ENCODE peak calls at places on chromosomes 6 and 20, in five cellular contexts. One of them, this sample, is unnamed.

GRCh38 chr6:71965404-71965803 is 79.1 kb downstream of the RIMS1 start:
- DNase-seq in H9: no peak
- DNase-seq in IMR-90: no peak
- DNase-seq in neuronal stem cell: no peak
- DNase-seq in mesenchymal stem cell: no peak
- DNase-seq in this sample: peak

GRCh38 chr6:60952500-60952899 is 1333.5 kb downstream of the KHDRBS2 start:
- DNase-seq in H9: no peak
- DNase-seq in IMR-90: no peak
- DNase-seq in neuronal stem cell: no peak
- DNase-seq in mesenchymal stem cell: no peak
- DNase-seq in this sample: no peak

GRCh38 chr6:11824986-11825385 is 46.4 kb upstream of the ADTRP start:
- DNase-seq in H9: no peak
- DNase-seq in IMR-90: peak
- DNase-seq in neuronal stem cell: no peak
- DNase-seq in mesenchymal stem cell: peak
- DNase-seq in this sample: no peak

GRCh38 chr6:14705841-14706377 is 540.0 kb upstream of the JARID2 start:
- DNase-seq in H9: no peak
- DNase-seq in IMR-90: no peak
- DNase-seq in neuronal stem cell: no peak
- DNase-seq in mesenchymal stem cell: no peak
- DNase-seq in this sample: no peak

GRCh38 chr6:48325701-48326100 is 214.7 kb upstream of the PTCHD4 start:
- DNase-seq in H9: no peak
- DNase-seq in IMR-90: peak
- DNase-seq in neuronal stem cell: no peak
- DNase-seq in mesenchymal stem cell: peak
- DNase-seq in this sample: no peak

GRCh38 chr6:17289491-17290106 is 8.4 kb downstream of the RBM24 start:
- DNase-seq in H9: no peak
- DNase-seq in IMR-90: peak
- DNase-seq in neuronal stem cell: no peak
- DNase-seq in mesenchymal stem cell: no peak
- DNase-seq in this sample: no peak

GRCh38 chr6:36777806-36778205 is 61.4 kb downstream of the CPNE5 start:
- DNase-seq in H9: no peak
- DNase-seq in IMR-90: no peak
- DNase-seq in neuronal stem cell: no peak
- DNase-seq in mesenchymal stem cell: no peak
- DNase-seq in this sample: no peak

GRCh38 chr6:100753421-100753820 is 127.7 kb downstream of the ASCC3 start:
- DNase-seq in H9: no peak
- DNase-seq in IMR-90: no peak
- DNase-seq in neuronal stem cell: no peak
- DNase-seq in mesenchymal stem cell: no peak
- DNase-seq in this sample: no peak

GRCh38 chr6:102950967-102951366 is 1557.5 kb downstream of the GRIK2 start:
- DNase-seq in H9: no peak
- DNase-seq in IMR-90: no peak
- DNase-seq in neuronal stem cell: no peak
- DNase-seq in mesenchymal stem cell: no peak
- DNase-seq in this sample: no peak

GRCh38 chr20:47189060-47189459 is 167.4 kb downstream of the ZMYND8 start:
- DNase-seq in H9: no peak
- DNase-seq in IMR-90: no peak
- DNase-seq in neuronal stem cell: no peak
- DNase-seq in mesenchymal stem cell: no peak
- DNase-seq in this sample: no peak

GRCh38 chr6:57113105-57113504 is 23.1 kb downstream of the ZNF451 start:
- DNase-seq in H9: no peak
- DNase-seq in IMR-90: no peak
- DNase-seq in neuronal stem cell: no peak
- DNase-seq in mesenchymal stem cell: no peak
- DNase-seq in this sample: no peak

GRCh38 chr6:125884656-125885055 is 71.9 kb upstream of the HINT3 start:
- DNase-seq in H9: no peak
- DNase-seq in IMR-90: no peak
- DNase-seq in neuronal stem cell: no peak
- DNase-seq in mesenchymal stem cell: no peak
- DNase-seq in this sample: no peak

GRCh38 chr6:39225946-39226437 is 3.3 kb downstream of the KCNK5 start:
- DNase-seq in H9: no peak
- DNase-seq in IMR-90: no peak
- DNase-seq in neuronal stem cell: no peak
- DNase-seq in mesenchymal stem cell: no peak
- DNase-seq in this sample: no peak

GRCh38 chr6:36204068-36204753 is 7.7 kb downstream of the BRPF3 start:
- DNase-seq in H9: no peak
- DNase-seq in IMR-90: no peak
- DNase-seq in neuronal stem cell: no peak
- DNase-seq in mesenchymal stem cell: no peak
- DNase-seq in this sample: no peak

GRCh38 chr20:56391037-56391436 is 978 bp downstream of the AURKA start:
- DNase-seq in H9: no peak
- DNase-seq in IMR-90: no peak
- DNase-seq in neuronal stem cell: no peak
- DNase-seq in mesenchymal stem cell: no peak
- DNase-seq in this sample: peak

GRCh38 chr6:34970962-34971361 is 81.9 kb downstream of the ANKS1A start:
- DNase-seq in H9: no peak
- DNase-seq in IMR-90: peak
- DNase-seq in neuronal stem cell: no peak
- DNase-seq in mesenchymal stem cell: peak
- DNase-seq in this sample: no peak

GRCh38 chr6:84522135-84522535 is 242.3 kb downstream of the TBX18 start:
- DNase-seq in H9: no peak
- DNase-seq in IMR-90: peak
- DNase-seq in neuronal stem cell: no peak
- DNase-seq in mesenchymal stem cell: peak
- DNase-seq in this sample: no peak

GRCh38 chr20:62360854-62361798 is 6.0 kb downstream of the LAMA5 start:
- DNase-seq in H9: peak
- DNase-seq in IMR-90: no peak
- DNase-seq in neuronal stem cell: no peak
- DNase-seq in mesenchymal stem cell: no peak
- DNase-seq in this sample: peak

GRCh38 chr6:125806813-125807212 is 16.1 kb downstream of the NCOA7 start:
- DNase-seq in H9: no peak
- DNase-seq in IMR-90: no peak
- DNase-seq in neuronal stem cell: no peak
- DNase-seq in mesenchymal stem cell: no peak
- DNase-seq in this sample: no peak

GRCh38 chr20:44304383-44304782 is 6.6 kb downstream of the FITM2 start:
- DNase-seq in H9: no peak
- DNase-seq in IMR-90: no peak
- DNase-seq in neuronal stem cell: no peak
- DNase-seq in mesenchymal stem cell: no peak
- DNase-seq in this sample: no peak

GRCh38 chr6:145904878-145905277 is 59.3 kb downstream of the SHPRH start:
- DNase-seq in H9: no peak
- DNase-seq in IMR-90: no peak
- DNase-seq in neuronal stem cell: no peak
- DNase-seq in mesenchymal stem cell: no peak
- DNase-seq in this sample: no peak

GRCh38 chr6:81690073-81690472 is 62.4 kb downstream of the TENT5A start:
- DNase-seq in H9: no peak
- DNase-seq in IMR-90: no peak
- DNase-seq in neuronal stem cell: no peak
- DNase-seq in mesenchymal stem cell: no peak
- DNase-seq in this sample: no peak

GRCh38 chr20:3995067-3995748 is 20.1 kb downstream of the RNF24 start:
- DNase-seq in H9: no peak
- DNase-seq in IMR-90: peak
- DNase-seq in neuronal stem cell: no peak
- DNase-seq in mesenchymal stem cell: peak
- DNase-seq in this sample: peak

GRCh38 chr20:3374296-3374695 is 33.2 kb downstream of the DNAAF9 start:
- DNase-seq in H9: no peak
- DNase-seq in IMR-90: no peak
- DNase-seq in neuronal stem cell: no peak
- DNase-seq in mesenchymal stem cell: no peak
- DNase-seq in this sample: no peak

GRCh38 chr20:6212903-6213302 is 90.1 kb upstream of the FERMT1 start:
- DNase-seq in H9: peak
- DNase-seq in IMR-90: no peak
- DNase-seq in neuronal stem cell: no peak
- DNase-seq in mesenchymal stem cell: no peak
- DNase-seq in this sample: no peak

GRCh38 chr6:158283304-158284005 is 28.8 kb upstream of the TULP4 start:
- DNase-seq in H9: peak
- DNase-seq in IMR-90: peak
- DNase-seq in neuronal stem cell: peak
- DNase-seq in mesenchymal stem cell: peak
- DNase-seq in this sample: peak
- H3K9ac ChIP-seq in H9: no peak
- H3K9ac ChIP-seq in IMR-90: peak
- H3K9ac ChIP-seq in neuronal stem cell: no peak
- H3K9ac ChIP-seq in mesenchymal stem cell: no peak
- H3K9ac ChIP-seq in this sample: no peak

DNA sequence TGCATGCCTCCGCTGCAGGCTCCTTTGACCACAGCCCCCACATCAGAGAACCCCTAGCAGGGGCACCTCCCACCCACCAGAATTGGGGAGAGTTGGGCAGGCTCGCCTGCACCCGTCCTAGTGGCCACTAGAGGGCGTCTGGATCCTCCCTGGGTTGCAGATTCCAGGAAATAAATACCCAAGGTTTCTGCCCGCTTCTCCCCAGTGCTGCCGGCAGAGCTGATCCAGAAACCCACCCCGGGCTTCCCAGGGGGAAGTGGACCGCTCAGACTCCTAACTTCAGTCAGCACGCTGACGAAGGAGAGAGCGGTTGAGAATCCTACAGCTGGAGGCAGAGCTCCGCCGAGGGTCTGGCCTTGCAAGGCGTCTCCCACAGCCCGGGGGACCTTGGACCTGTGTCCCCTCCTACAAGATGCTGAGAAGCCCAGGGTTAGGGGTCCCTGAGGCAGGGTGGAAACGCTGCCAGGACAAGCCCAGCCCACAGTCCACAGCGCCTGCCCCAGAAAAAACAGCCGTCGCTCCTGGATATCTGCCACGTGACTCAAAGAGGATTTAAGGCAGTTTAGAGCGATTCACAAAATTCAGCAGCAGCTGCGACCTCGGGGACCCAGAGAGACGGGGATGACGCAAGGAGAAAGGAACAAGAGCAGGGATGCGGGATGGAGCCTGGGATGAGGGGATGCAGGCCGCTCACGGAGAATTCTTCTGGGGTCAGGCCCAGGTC is 32.6 kb upstream of the PHACTR3 start:
- DNase-seq in H9: peak
- DNase-seq in IMR-90: peak
- DNase-seq in neuronal stem cell: peak
- DNase-seq in mesenchymal stem cell: no peak
- DNase-seq in this sample: peak
- H4K8ac ChIP-seq in H9: no peak
- H4K8ac ChIP-seq in IMR-90: no peak
- H4K8ac ChIP-seq in neuronal stem cell: no peak
- H4K8ac ChIP-seq in mesenchymal stem cell: no peak
- H4K8ac ChIP-seq in this sample: no peak

GRCh38 chr20:10513091-10513490 is 78.0 kb downstream of the SLX4IP start:
- DNase-seq in H9: no peak
- DNase-seq in IMR-90: no peak
- DNase-seq in neuronal stem cell: no peak
- DNase-seq in mesenchymal stem cell: no peak
- DNase-seq in this sample: no peak
- H3K9ac ChIP-seq in H9: no peak
- H3K9ac ChIP-seq in IMR-90: no peak
- H3K9ac ChIP-seq in neuronal stem cell: no peak
- H3K9ac ChIP-seq in mesenchymal stem cell: no peak
- H3K9ac ChIP-seq in this sample: no peak

GRCh38 chr6:128580224-128581110 is 60.1 kb upstream of the PTPRK start:
- DNase-seq in H9: no peak
- DNase-seq in IMR-90: no peak
- DNase-seq in neuronal stem cell: no peak
- DNase-seq in mesenchymal stem cell: no peak
- DNase-seq in this sample: no peak
- H4K8ac ChIP-seq in H9: no peak
- H4K8ac ChIP-seq in IMR-90: no peak
- H4K8ac ChIP-seq in neuronal stem cell: peak
- H4K8ac ChIP-seq in mesenchymal stem cell: no peak
- H4K8ac ChIP-seq in this sample: no peak

GRCh38 chr6:109006818-109007217 is 87.8 kb downstream of the SESN1 start:
- DNase-seq in H9: no peak
- DNase-seq in IMR-90: no peak
- DNase-seq in neuronal stem cell: no peak
- DNase-seq in mesenchymal stem cell: no peak
- DNase-seq in this sample: no peak
- H3K9ac ChIP-seq in H9: no peak
- H3K9ac ChIP-seq in IMR-90: no peak
- H3K9ac ChIP-seq in neuronal stem cell: no peak
- H3K9ac ChIP-seq in mesenchymal stem cell: peak
- H3K9ac ChIP-seq in this sample: no peak

DNA sequence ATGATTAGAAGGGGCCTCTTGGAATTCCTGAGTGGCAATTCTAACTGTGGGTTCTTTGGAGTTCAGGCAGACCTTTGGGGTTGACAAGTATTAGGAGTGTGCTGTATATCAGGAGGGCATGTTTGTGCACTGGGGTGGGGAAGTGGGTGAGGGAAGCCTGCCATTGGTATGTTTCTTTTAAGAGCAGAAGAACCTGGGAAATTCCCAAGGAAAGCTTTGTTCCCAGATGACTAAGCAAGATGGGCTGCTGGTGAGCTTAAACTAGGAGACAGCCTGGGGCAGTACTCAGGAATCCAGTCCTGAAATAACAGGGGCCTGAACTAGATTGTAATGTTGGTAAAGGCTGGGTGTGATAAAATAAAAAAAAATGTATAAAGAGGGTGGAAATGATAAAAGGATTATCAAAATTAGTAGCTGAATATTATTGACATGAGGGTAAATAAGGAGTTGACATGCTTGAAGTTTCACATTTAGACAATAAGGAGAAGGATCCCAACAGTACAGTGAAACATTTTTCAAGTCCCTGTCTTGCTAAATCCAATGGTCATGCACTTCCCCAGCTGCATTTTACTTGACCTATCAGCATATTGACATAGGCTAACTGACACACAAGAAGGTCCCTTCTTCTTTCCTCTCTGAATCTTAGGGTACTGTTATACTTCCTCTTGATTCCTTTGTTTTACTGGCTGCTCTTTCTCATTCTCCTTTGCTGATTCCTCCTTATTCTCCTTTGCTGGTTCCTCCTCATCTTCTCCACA is 18.4 kb upstream of the IFNGR1 start:
- DNase-seq in H9: no peak
- DNase-seq in IMR-90: peak
- DNase-seq in neuronal stem cell: no peak
- DNase-seq in mesenchymal stem cell: peak
- DNase-seq in this sample: peak
- H4K8ac ChIP-seq in H9: no peak
- H4K8ac ChIP-seq in IMR-90: no peak
- H4K8ac ChIP-seq in neuronal stem cell: no peak
- H4K8ac ChIP-seq in mesenchymal stem cell: no peak
- H4K8ac ChIP-seq in this sample: no peak